ENCODE peak calls at places on chromosome 19, in ten cellular contexts. J is GM13977; R is sciatic nerve; H is ACHN; D is neural crest cell; T is endothelial cell; S is T-helper 2 cell treated with Interferon-gamma antibody and Interleukin-4, amounts not matched to agents 5 μg/mL and 100 μg/mL, for 36 hours; Z is hepatocyte; I is NB4; B is SJSA1. A is an unnamed sample.

GRCh38 chr19:54317108-54317964 is 4.4 kb upstream of the LILRA5 start:
- DNase-seq in J (no peak), R (peak), H (no peak), D (no peak), T (no peak), S (no peak), Z (no peak), I (no peak), B (no peak), A (no peak)

GRCh38 chr19:10565028-10565566 is 713 bp downstream of the KRI1 start:
- DNase-seq in J (peak), R (peak), H (peak), D (no peak), T (peak), S (peak), Z (peak), I (peak), B (no peak), A (no peak)

GRCh38 chr19:31589109-31589508 is 239.9 kb upstream of the TSHZ3 start:
- DNase-seq in J (no peak), R (no peak), H (no peak), D (no peak), T (no peak), S (no peak), Z (no peak), I (no peak), B (no peak), A (no peak)

GRCh38 chr19:8468761-8469458 is 24.1 kb downstream of the HNRNPM start:
- DNase-seq in J (no peak), R (no peak), H (no peak), D (no peak), T (no peak), S (no peak), Z (no peak), I (no peak), B (no peak), A (no peak)

GRCh38 chr19:28737021-28737525 is 475.9 kb downstream of the UQCRFS1 start:
- DNase-seq in J (no peak), R (no peak), H (peak), D (no peak), T (no peak), S (peak), Z (peak), I (peak), B (no peak), A (peak)

GRCh38 chr19:55277494-55277893 is 2.4 kb downstream of the HSPBP1 start:
- DNase-seq in J (no peak), R (no peak), H (no peak), D (no peak), T (no peak), S (no peak), Z (no peak), I (no peak), B (no peak), A (no peak)

GRCh38 chr19:41706741-41707501 is 1.5 kb upstream of the CEACAM5 start:
- DNase-seq in J (peak), R (peak), H (peak), D (no peak), T (peak), S (peak), Z (peak), I (peak), B (peak), A (no peak)

GRCh38 chr19:11044436-11044835 is 44.8 kb upstream of the LDLR start:
- DNase-seq in J (no peak), R (no peak), H (no peak), D (no peak), T (no peak), S (no peak), Z (no peak), I (no peak), B (no peak), A (no peak)

GRCh38 chr19:41695745-41696144 is 7.7 kb upstream of the CEACAM7 start:
- DNase-seq in J (no peak), R (peak), H (no peak), D (no peak), T (no peak), S (no peak), Z (no peak), I (no peak), B (peak), A (no peak)

GRCh38 chr19:3984584-3984907 is 717 bp downstream of the EEF2 start:
- DNase-seq in J (no peak), R (no peak), H (no peak), D (no peak), T (no peak), S (no peak), Z (no peak), I (no peak), B (no peak), A (no peak)

GRCh38 chr19:4108767-4109625 is 14.9 kb downstream of the MAP2K2 start:
- DNase-seq in J (peak), R (no peak), H (no peak), D (no peak), T (no peak), S (no peak), Z (no peak), I (peak), B (no peak), A (no peak)

GRCh38 chr19:18660051-18660910 is 23.2 kb upstream of the CRTC1 start:
- DNase-seq in J (no peak), R (peak), H (peak), D (no peak), T (no peak), S (no peak), Z (no peak), I (no peak), B (peak), A (no peak)

GRCh38 chr19:5988520-5989387 is 10.8 kb upstream of the RANBP3 start:
- DNase-seq in J (no peak), R (no peak), H (no peak), D (no peak), T (no peak), S (no peak), Z (no peak), I (no peak), B (no peak), A (no peak)

GRCh38 chr19:8631425-8631819 is 989 bp downstream of the NFILZ start:
- DNase-seq in J (no peak), R (no peak), H (no peak), D (no peak), T (no peak), S (no peak), Z (peak), I (no peak), B (peak), A (peak)

GRCh38 chr19:14514215-14514871 is 3.9 kb downstream of the DNAJB1 start:
- DNase-seq in J (no peak), R (no peak), H (no peak), D (no peak), T (no peak), S (no peak), Z (no peak), I (no peak), B (no peak), A (no peak)

GRCh38 chr19:38375748-38376147 is 1.4 kb downstream of the PSMD8 start:
- DNase-seq in J (no peak), R (no peak), H (no peak), D (no peak), T (no peak), S (no peak), Z (no peak), I (no peak), B (no peak), A (no peak)

GRCh38 chr19:13689050-13689449 is 75.3 kb upstream of the MRI1 start:
- DNase-seq in J (peak), R (no peak), H (no peak), D (peak), T (peak), S (no peak), Z (no peak), I (peak), B (no peak), A (no peak)

GRCh38 chr19:48513289-48514122 is 1.9 kb upstream of the LMTK3 start:
- DNase-seq in J (peak), R (no peak), H (peak), D (peak), T (peak), S (peak), Z (peak), I (peak), B (no peak), A (peak)